ENCODE peak calls at places on chromosomes 4 and X, in eight cellular contexts. U is sciatic nerve, V is anterior cingulate cortex, E is body of pancreas, W is fibroblast of the conjunctiva, T is glomerular endothelial cell, N is nucleus accumbens, P is HL-60. O is an unnamed sample.

GRCh38 chr4:107034091-107034698 is 1.9 kb downstream of the DKK2 start:
- DNase-seq in U (peak; percentile 68), T (no peak), N (peak; percentile 67), E (no peak), V (peak; percentile 76), W (peak; percentile 55), P (no peak), O (no peak)

GRCh38 chrX:9832811-9833210 is 46.6 kb downstream of the SHROOM2 start:
- DNase-seq in W (no peak), N (no peak), P (peak; percentile 1), E (no peak), U (no peak), T (no peak), V (no peak), O (no peak)

GRCh38 chr4:16663722-16664121 is 234.7 kb downstream of the LDB2 start:
- DNase-seq in W (no peak), N (no peak), V (no peak), U (no peak), P (no peak), T (no peak), E (no peak), O (no peak)

GRCh38 chr4:71550220-71551190 is 211.7 kb downstream of the SLC4A4 start:
- DNase-seq in T (no peak), E (no peak), N (no peak), P (no peak), U (no peak), W (peak; percentile 24), V (no peak), O (no peak)

GRCh38 chr4:83328486-83328885 is 6.2 kb downstream of the HPSE start:
- DNase-seq in U (no peak), V (no peak), T (no peak), W (no peak), N (no peak), P (peak; percentile 65), E (no peak), O (no peak)

GRCh38 chrX:132652871-132653270 is 164.0 kb upstream of the MBNL3 start:
- DNase-seq in V (no peak), P (no peak), U (no peak), W (no peak), T (no peak), E (no peak), N (no peak), O (no peak)

GRCh38 chr4:116501954-116502353 is 583.4 kb downstream of the TRAM1L1 start:
- DNase-seq in T (no peak), W (no peak), E (no peak), N (no peak), U (no peak), P (no peak), V (no peak), O (no peak)

GRCh38 chr4:145937021-145937861 is 1.4 kb downstream of the ZNF827 start:
- DNase-seq in P (no peak), U (peak; percentile 76), T (no peak), E (peak; percentile 61), N (peak; percentile 85), W (no peak), V (peak; percentile 76), O (peak; percentile 80)

GRCh38 chrX:119512145-119512800 is 44.0 kb downstream of the SLC25A5 start:
- DNase-seq in W (peak; percentile 56), T (peak; percentile 16), P (peak; percentile 13), N (no peak), V (peak; percentile 18), U (peak; percentile 55), E (peak; percentile 79), O (no peak)

GRCh38 chr4:52914051-52914605 is 52.0 kb downstream of the RASL11B start:
- DNase-seq in P (no peak), V (no peak), T (no peak), U (no peak), E (peak; percentile 33), W (no peak), N (no peak), O (no peak)

GRCh38 chr4:186934841-186935443 is 211.3 kb upstream of the FAT1 start:
- DNase-seq in N (no peak), V (no peak), P (no peak), W (no peak), E (no peak), U (no peak), T (no peak), O (no peak)

GRCh38 chrX:42085836-42086235 is 162.5 kb upstream of the CASK start:
- DNase-seq in E (no peak), T (no peak), V (no peak), W (no peak), P (no peak), N (no peak), U (no peak), O (no peak)

GRCh38 chr4:152848508-152848907 is 68.8 kb downstream of the ARFIP1 start:
- DNase-seq in V (no peak), W (no peak), N (no peak), T (no peak), U (no peak), E (no peak), P (no peak), O (no peak)

GRCh38 chr4:173420324-173420752 is 21.4 kb upstream of the SCRG1 start:
- DNase-seq in U (no peak), N (no peak), V (no peak), T (no peak), P (no peak), E (no peak), W (no peak), O (no peak)

GRCh38 chr4:181475781-181476180 is 767.4 kb upstream of the TENM3 start:
- DNase-seq in P (no peak), T (no peak), E (no peak), U (no peak), W (no peak), V (no peak), N (no peak), O (no peak)

GRCh38 chr4:3870567-3870962 is 104.4 kb downstream of the ADRA2C start:
- DNase-seq in E (no peak), T (no peak), N (no peak), P (no peak), U (peak; percentile 17), V (no peak), W (no peak), O (no peak)

GRCh38 chr4:57832083-57832482 is 721.9 kb upstream of the IGFBP7 start:
- DNase-seq in P (no peak), N (no peak), W (no peak), U (no peak), V (no peak), T (no peak), E (no peak), O (no peak)

GRCh38 chr4:5928241-5928640 is 35.4 kb upstream of the CRMP1 start:
- DNase-seq in U (no peak), V (no peak), T (no peak), P (no peak), W (no peak), N (no peak), E (no peak), O (peak; percentile 29)

GRCh38 chr4:72319596-72319995 is 249.4 kb downstream of the ADAMTS3 start:
- DNase-seq in E (no peak), N (no peak), T (no peak), W (no peak), U (no peak), V (no peak), P (no peak), O (no peak)

GRCh38 chrX:8721536-8721935 is 10.4 kb downstream of the ANOS1 start:
- DNase-seq in E (no peak), P (no peak), V (no peak), N (no peak), U (no peak), T (no peak), W (no peak), O (no peak)

GRCh38 chrX:150446151-150446550 is 83.0 kb downstream of the MAMLD1 start:
- DNase-seq in E (no peak), N (no peak), T (no peak), V (no peak), U (no peak), P (no peak), W (no peak), O (no peak)

O was measured in coronary artery.